ENCODE peak calls at places on chromosome 9, in seven cellular contexts. Z is fibroblast of pulmonary artery, F is lung, D is lower lobe of right lung, E is substantia nigra, I is endothelial cell, W is choroid plexus epithelial cell. T is an unnamed sample.

GRCh38 chr9:137127301-137128157 is 11.4 kb upstream of the GRIN1 start:
- DNase-seq in I (no peak), E (no peak), F (peak; percentile 38), D (no peak), Z (peak; percentile 24), W (no peak), T (no peak)

GRCh38 chr9:18606281-18606680 is 132.3 kb downstream of the ADAMTSL1 start:
- DNase-seq in Z (no peak), D (no peak), W (peak; percentile 62), E (no peak), F (no peak), I (no peak), T (no peak)

GRCh38 chr9:35646583-35647265 is 4.0 kb downstream of the SIT1 start:
- DNase-seq in E (peak; percentile 95), Z (peak; percentile 90), F (peak; percentile 92), I (peak; percentile 98), D (peak; percentile 96), W (peak; percentile 90), T (peak; percentile 85)

GRCh38 chr9:87516931-87517300 is 19.2 kb downstream of the DAPK1 start:
- DNase-seq in W (no peak), I (no peak), Z (no peak), D (no peak), E (no peak), F (no peak), T (no peak)

GRCh38 chr9:15966471-15966870 is 413.6 kb downstream of the CCDC171 start:
- DNase-seq in Z (no peak), D (no peak), I (no peak), E (no peak), W (no peak), F (no peak), T (no peak)

GRCh38 chr9:88733651-88734470 is 198.9 kb downstream of the NXNL2 start:
- DNase-seq in E (no peak), F (no peak), Z (peak; percentile 73), D (no peak), W (peak; percentile 62), I (no peak), T (no peak)

GRCh38 chr9:82949203-82949602 is 113.7 kb downstream of the RASEF start:
- DNase-seq in I (no peak), F (no peak), E (no peak), D (no peak), W (no peak), Z (peak; percentile 6), T (no peak)

GRCh38 chr9:35257986-35258664 is 96.3 kb downstream of the UNC13B start:
- DNase-seq in I (no peak), W (no peak), Z (no peak), E (no peak), F (no peak), D (peak; percentile 48), T (no peak)

GRCh38 chr9:106953166-106953565 is 90.2 kb downstream of the ZNF462 start:
- DNase-seq in W (peak; percentile 72), D (no peak), I (no peak), F (no peak), Z (peak; percentile 44), E (no peak), T (no peak)

GRCh38 chr9:135951889-135952663 is 9.1 kb downstream of the UBAC1 start:
- DNase-seq in F (no peak), Z (no peak), W (peak; percentile 83), D (no peak), E (no peak), I (no peak), T (no peak)

GRCh38 chr9:113482991-113483675 is 19.6 kb downstream of the RGS3 start:
- DNase-seq in F (no peak), D (no peak), E (no peak), Z (no peak), W (no peak), I (no peak), T (no peak)

GRCh38 chr9:120490888-120491595 is 88.9 kb downstream of the CDK5RAP2 start:
- DNase-seq in F (no peak), Z (no peak), I (no peak), E (no peak), D (no peak), W (peak; percentile 74), T (no peak)

GRCh38 chr9:4137755-4138154 is 162.1 kb downstream of the GLIS3 start:
- DNase-seq in F (no peak), I (no peak), Z (peak; percentile 41), D (no peak), E (no peak), W (peak; percentile 70), T (no peak)

GRCh38 chr9:116389546-116390305 is 236.1 kb downstream of the PAPPA start:
- DNase-seq in W (no peak), E (no peak), D (no peak), Z (no peak), I (no peak), F (no peak), T (no peak)

GRCh38 chr9:79572891-79573696 is 1.3 kb downstream of the TLE4 start:
- DNase-seq in Z (no peak), I (peak; percentile 28), D (peak; percentile 78), E (peak; percentile 75), W (no peak), F (peak; percentile 48), T (peak; percentile 37)

GRCh38 chr9:125988479-125989050 is 241.4 kb downstream of the PBX3 start:
- DNase-seq in D (peak; percentile 30), E (no peak), Z (no peak), F (no peak), W (no peak), I (no peak), T (no peak)

GRCh38 chr9:111627260-111627963 is 3.7 kb upstream of the DNAJC25 start:
- DNase-seq in I (no peak), Z (no peak), W (no peak), D (no peak), F (no peak), E (no peak), T (no peak)

GRCh38 chr9:34451545-34451944 is 6.8 kb downstream of the FAM219A start:
- DNase-seq in D (no peak), W (peak; percentile 43), I (no peak), F (no peak), E (no peak), Z (no peak), T (no peak)

GRCh38 chr9:126693428-126693931 is 79.8 kb downstream of the LMX1B start:
- DNase-seq in I (no peak), E (no peak), D (peak; percentile 28), Z (no peak), F (no peak), W (no peak), T (no peak)

GRCh38 chr9:91604451-91604850 is 180.8 kb upstream of the NFIL3 start:
- DNase-seq in Z (no peak), W (no peak), D (no peak), I (no peak), F (no peak), E (no peak), T (no peak)

GRCh38 chr9:116352958-116353357 is 199.4 kb downstream of the PAPPA start:
- DNase-seq in W (no peak), F (no peak), E (no peak), Z (no peak), I (no peak), D (no peak), T (no peak)

GRCh38 chr9:73183917-73184861 is 32.5 kb downstream of the ANXA1 start:
- DNase-seq in D (no peak), F (no peak), W (peak; percentile 75), I (no peak), E (no peak), Z (peak; percentile 77), T (no peak)

GRCh38 chr9:20292002-20292401 is 330.3 kb downstream of the MLLT3 start:
- DNase-seq in F (no peak), Z (peak; percentile 44), W (peak; percentile 46), I (no peak), D (no peak), E (no peak), T (no peak)

GRCh38 chr9:77981332-77981731 is 50.3 kb downstream of the GNAQ start:
- DNase-seq in E (no peak), W (peak; percentile 61), I (no peak), Z (peak; percentile 39), D (no peak), F (no peak), T (no peak)

GRCh38 chr9:131304676-131305366 is 15.3 kb downstream of the PLPP7 start:
- DNase-seq in D (no peak), W (peak; percentile 25), Z (no peak), E (no peak), I (no peak), F (no peak), T (no peak)

GRCh38 chr9:133657120-133657661 is 21.0 kb downstream of the DBH start:
- DNase-seq in Z (peak; percentile 12), E (peak; percentile 41), W (no peak), I (no peak), D (peak; percentile 32), F (no peak), T (no peak)

GRCh38 chr9:32579706-32580331 is 6.9 kb upstream of the NDUFB6 start:
- DNase-seq in E (peak; percentile 44), Z (peak; percentile 77), I (peak; percentile 74), W (peak; percentile 77), F (peak; percentile 72), D (peak; percentile 66), T (peak; percentile 31)

GRCh38 chr9:92781902-92782301 is 17.3 kb upstream of the BICD2 start:
- DNase-seq in F (no peak), D (no peak), Z (no peak), I (no peak), E (no peak), W (no peak), T (no peak)

GRCh38 chr9:134494273-134494815 is 147.3 kb upstream of the COL5A1 start:
- DNase-seq in F (no peak), W (no peak), D (no peak), E (no peak), Z (no peak), I (no peak), T (no peak)

T was measured in occipital lobe.